ENCODE peak calls at places on chromosomes 2 and 18, in ten cellular contexts. W, X, R, B, H, V, D, P, K and L are unnamed samples. For H3K4me1 and H3K27me3, the result is how much of the 10 kb centered on the place peaks cover.

GRCh38 chr2:144325086-144325485 is 194.8 kb downstream of the ZEB2 start:
- DNase-seq in W (peak), X (no peak), R (no peak), B (no peak), H (no peak), V (no peak), D (no peak), P (no peak), K (no peak), L (peak)

GRCh38 chr2:241894056-241894641 is 24.6 kb downstream of the RTP5 start:
- DNase-seq in W (no peak), X (peak), R (no peak), B (no peak), H (no peak), V (peak), D (peak), P (no peak), K (no peak), L (no peak)

GRCh38 chr18:52190630-52191029 is 149.4 kb upstream of the DCC start:
- DNase-seq in W (no peak), X (no peak), R (no peak), B (no peak), H (no peak), V (no peak), D (no peak), P (peak), K (no peak), L (no peak)

GRCh38 chr18:61893971-61894750 is 1.4 kb upstream of the RNF152 start:
- DNase-seq in W (peak), X (peak), R (peak), B (peak), H (peak), V (peak), D (peak), P (peak), K (peak), L (peak)

GRCh38 chr2:28628987-28629386 is 122.6 kb upstream of the PPP1CB start:
- DNase-seq in W (no peak), X (no peak), R (no peak), B (no peak), H (peak), V (no peak), D (no peak), P (no peak), K (no peak), L (no peak)

GRCh38 chr2:85599468-85600234 is 2.8 kb downstream of the TMEM150A start:
- DNase-seq in W (no peak), X (no peak), R (no peak), B (no peak), H (no peak), V (no peak), D (no peak), P (no peak), K (no peak), L (no peak)

GRCh38 chr2:30362468-30363081 is 84.5 kb upstream of the LCLAT1 start:
- DNase-seq in W (no peak), X (no peak), R (no peak), B (peak), H (no peak), V (no peak), D (no peak), P (no peak), K (no peak), L (no peak)

GRCh38 chr2:53969285-53970094 is 1.3 kb downstream of the PSME4 start:
- DNase-seq in W (no peak), X (no peak), R (no peak), B (peak), H (no peak), V (no peak), D (no peak), P (no peak), K (no peak), L (peak)

GRCh38 chr18:54774423-54774822 is 53.9 kb upstream of the RAB27B start:
- DNase-seq in W (no peak), X (no peak), R (no peak), B (no peak), H (no peak), V (no peak), D (no peak), P (no peak), K (no peak), L (no peak)

GRCh38 chr18:54777118-54777791 is 51.0 kb upstream of the RAB27B start:
- DNase-seq in W (no peak), X (no peak), R (no peak), B (peak), H (no peak), V (no peak), D (no peak), P (no peak), K (no peak), L (peak)

GRCh38 chr18:54776282-54776977 is 51.8 kb upstream of the RAB27B start:
- DNase-seq in W (no peak), X (no peak), R (no peak), B (peak), H (no peak), V (peak), D (no peak), P (no peak), K (no peak), L (no peak)

GRCh38 chr18:54775686-54776085 is 52.6 kb upstream of the RAB27B start:
- DNase-seq in W (no peak), X (peak), R (no peak), B (peak), H (peak), V (no peak), D (no peak), P (peak), K (no peak), L (no peak)

GRCh38 chr18:54774971-54775665 is 53.2 kb upstream of the RAB27B start:
- DNase-seq in W (no peak), X (peak), R (no peak), B (no peak), H (no peak), V (no peak), D (no peak), P (no peak), K (no peak), L (no peak)
- H3K4me1 ChIP-seq in W (under half), X (under half), R (under half), B (under half), H (under half), V (under half), D (under half), P (under half), K (under half), L (under half)

GRCh38 chr18:45650321-45650720 is 35.0 kb downstream of the SLC14A2 start:
- DNase-seq in W (no peak), X (no peak), R (no peak), B (no peak), H (no peak), V (no peak), D (no peak), P (no peak), K (no peak), L (no peak)

GRCh38 chr18:45654677-45655076 is 39.4 kb downstream of the SLC14A2 start:
- DNase-seq in W (no peak), X (no peak), R (no peak), B (no peak), H (no peak), V (no peak), D (no peak), P (no peak), K (no peak), L (no peak)

GRCh38 chr18:45651269-45651668 is 36.0 kb downstream of the SLC14A2 start:
- DNase-seq in W (no peak), X (no peak), R (no peak), B (no peak), H (no peak), V (no peak), D (no peak), P (no peak), K (no peak), L (peak)

GRCh38 chr18:45652303-45652702 is 37.0 kb downstream of the SLC14A2 start:
- DNase-seq in W (no peak), X (no peak), R (no peak), B (no peak), H (no peak), V (no peak), D (no peak), P (no peak), K (no peak), L (peak)

DNA sequence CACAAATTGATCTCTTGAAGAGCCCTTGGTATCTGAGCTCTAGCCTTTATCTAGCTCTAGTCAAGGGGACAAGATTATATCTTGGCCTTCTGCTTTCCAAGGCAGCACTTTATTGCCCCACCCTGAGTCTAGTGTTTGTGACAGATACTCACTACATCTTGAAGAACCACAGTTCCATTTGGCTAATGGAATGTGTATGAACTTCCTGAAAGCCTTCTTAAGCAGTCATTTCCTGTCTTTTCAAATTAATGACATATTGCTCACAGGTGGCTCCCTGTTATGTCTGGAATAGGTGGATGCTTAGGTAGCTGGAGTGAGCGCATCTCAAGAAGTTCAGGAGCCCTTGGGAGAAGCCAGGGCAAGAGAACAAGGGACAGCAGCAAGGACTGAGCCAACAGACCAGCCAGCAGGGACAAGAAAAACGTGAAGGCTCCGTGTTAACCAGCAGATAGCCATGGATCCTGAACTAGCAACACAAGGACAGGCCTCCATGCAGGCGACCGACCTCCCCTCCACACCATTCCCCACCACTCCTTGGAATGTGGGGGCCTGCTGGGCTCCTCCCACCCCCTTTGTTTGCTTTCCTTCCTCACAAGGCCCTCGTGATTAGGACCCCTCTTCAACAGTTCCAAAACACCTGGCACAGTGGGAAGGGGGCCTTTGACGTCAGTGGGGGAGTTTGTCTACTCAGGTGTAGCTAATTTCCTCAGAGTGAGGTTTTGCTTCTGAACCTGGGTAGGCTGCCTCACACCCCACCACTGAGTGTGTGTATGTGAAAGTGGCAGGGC is 37.6 kb downstream of the SLC14A2 start:
- DNase-seq in W (no peak), X (no peak), R (no peak), B (peak), H (no peak), V (no peak), D (no peak), P (no peak), K (no peak), L (no peak)
- H3K4me3 ChIP-seq in W (no peak), X (no peak), R (no peak), B (no peak), H (no peak), V (no peak), D (no peak), P (no peak), K (no peak), L (no peak)

DNA sequence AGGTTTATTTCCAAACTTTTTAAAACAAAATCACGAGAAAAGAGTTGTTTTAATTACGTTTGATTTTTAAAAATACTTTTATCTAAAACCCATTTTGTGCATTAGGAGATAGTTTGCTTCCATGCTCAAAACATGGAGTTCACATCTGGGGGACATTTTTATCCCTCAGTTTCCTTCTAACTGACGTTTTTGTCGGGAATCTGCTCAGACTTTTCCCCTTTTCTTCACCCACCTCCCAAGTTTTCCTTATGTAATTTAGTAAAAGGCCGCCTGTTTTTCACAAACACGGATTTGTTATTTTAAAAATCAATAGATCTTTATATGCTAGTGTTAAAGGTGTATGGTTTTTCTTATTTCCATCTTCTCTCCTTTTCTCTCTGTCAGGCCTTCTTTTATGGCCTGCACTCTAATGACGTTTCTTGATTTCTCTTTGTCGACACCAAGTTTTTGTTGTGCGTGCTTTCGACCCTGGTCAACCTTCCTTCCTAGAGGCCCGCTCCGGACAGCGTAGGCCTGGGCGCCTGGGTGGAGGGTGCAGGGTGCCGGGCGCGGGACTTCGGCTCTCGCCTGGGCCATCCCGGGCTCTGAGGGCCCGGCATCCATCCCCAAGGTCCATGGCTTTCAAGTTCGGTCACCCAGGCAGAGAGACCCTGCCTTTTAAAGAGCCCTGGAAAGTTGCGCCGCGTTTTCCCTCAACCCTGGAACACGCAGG is 3.9 kb upstream of the SATB2 start:
- DNase-seq in W (no peak), X (no peak), R (no peak), B (no peak), H (no peak), V (no peak), D (no peak), P (peak), K (peak), L (no peak)
- H3K27me3 ChIP-seq in W (half or more), X (half or more), R (half or more), B (under half), H (half or more), V (under half), D (under half), P (half or more), K (under half), L (under half)

DNA sequence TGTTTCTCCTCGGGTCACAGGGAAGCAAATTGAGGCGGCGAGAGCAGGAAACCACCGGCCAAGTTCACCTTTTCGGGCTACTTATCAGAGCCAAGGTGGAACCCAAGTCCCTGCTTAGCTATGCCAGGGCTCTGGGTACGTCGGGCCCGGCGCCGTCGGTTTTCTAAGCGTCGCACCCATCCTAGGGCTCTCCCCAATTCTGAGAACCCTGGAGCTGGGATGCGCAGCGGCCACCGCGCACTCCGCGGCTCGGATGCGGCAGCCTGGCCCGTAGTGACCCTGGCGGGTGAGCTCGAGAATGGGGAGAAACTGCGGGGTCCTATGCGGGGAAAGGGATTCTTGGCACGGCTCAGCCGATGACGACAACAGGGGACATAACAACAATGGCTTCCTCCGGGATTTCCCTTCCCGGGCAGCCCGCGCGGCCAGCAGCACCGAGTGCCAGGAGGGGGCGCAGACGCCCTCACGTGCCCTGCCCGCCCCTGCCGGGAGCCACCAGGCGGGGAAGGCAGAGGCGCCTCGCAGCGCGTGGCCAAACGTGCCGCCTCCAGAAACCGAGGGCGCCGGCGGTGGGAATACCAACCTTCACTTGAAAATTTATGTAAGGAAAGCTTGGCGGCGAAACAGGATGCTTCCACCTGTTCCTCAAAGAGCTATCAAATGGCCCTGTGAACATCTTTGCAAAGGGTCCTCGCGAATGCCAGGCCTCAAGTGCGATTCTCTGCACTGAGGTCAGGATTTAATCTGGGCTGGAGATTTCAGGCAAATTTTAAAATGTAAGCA is 2.1 kb upstream of the SLC30A3 start:
- DNase-seq in W (peak), X (peak), R (peak), B (peak), H (peak), V (no peak), D (peak), P (peak), K (peak), L (peak)
- H3K4me1 ChIP-seq in W (under half), X (under half), R (under half), B (under half), H (under half), V (under half), D (under half), P (under half), K (under half), L (under half)

GRCh38 chr2:708667-709066 is 31.5 kb upstream of the TMEM18 start:
- DNase-seq in W (no peak), X (no peak), R (no peak), B (no peak), H (no peak), V (no peak), D (peak), P (no peak), K (no peak), L (no peak)
- H3K4me3 ChIP-seq in W (no peak), X (no peak), R (no peak), B (no peak), H (no peak), V (no peak), D (no peak), P (no peak), K (no peak), L (no peak)

DNA sequence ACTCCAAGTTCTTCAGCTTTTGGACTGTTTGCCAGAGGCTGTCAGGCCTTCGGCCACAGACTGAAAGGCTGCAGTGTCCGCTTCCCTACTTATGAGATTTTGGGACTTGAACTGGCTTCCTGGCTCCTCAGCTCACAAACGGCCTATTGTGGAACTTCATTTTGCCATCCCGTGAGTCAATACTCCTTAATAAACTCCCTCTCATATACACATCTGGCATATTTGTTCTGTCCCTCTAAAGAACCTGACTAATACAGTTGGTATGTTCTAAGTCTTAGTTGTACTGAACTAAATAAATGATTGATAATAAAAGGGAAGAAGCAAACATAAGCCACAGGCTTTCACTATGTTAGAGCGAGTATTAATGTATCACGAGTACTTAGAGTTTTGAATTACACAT is 702.9 kb upstream of the LINC00305 start:
- DNase-seq in W (no peak), X (no peak), R (no peak), B (peak), H (no peak), V (no peak), D (no peak), P (no peak), K (no peak), L (no peak)
- H3K27me3 ChIP-seq in W (under half), X (under half), R (under half), B (under half), H (under half), V (under half), D (under half), P (under half), K (under half), L (under half)

GRCh38 chr2:105794926-105795574 is 50.3 kb downstream of the NCK2 start:
- DNase-seq in W (no peak), X (no peak), R (no peak), B (no peak), H (no peak), V (no peak), D (no peak), P (no peak), K (no peak), L (no peak)

GRCh38 chr2:105797298-105797819 is 52.6 kb downstream of the NCK2 start:
- DNase-seq in W (peak), X (no peak), R (no peak), B (no peak), H (no peak), V (no peak), D (no peak), P (no peak), K (no peak), L (peak)

GRCh38 chr2:105795575-105795934 is 50.8 kb downstream of the NCK2 start:
- DNase-seq in W (no peak), X (no peak), R (no peak), B (peak), H (no peak), V (no peak), D (no peak), P (no peak), K (no peak), L (no peak)

GRCh38 chr2:105796791-105797190 is 52.1 kb downstream of the NCK2 start:
- DNase-seq in W (no peak), X (no peak), R (no peak), B (no peak), H (no peak), V (no peak), D (no peak), P (no peak), K (no peak), L (no peak)

GRCh38 chr2:105796131-105796638 is 51.5 kb downstream of the NCK2 start:
- DNase-seq in W (no peak), X (no peak), R (no peak), B (no peak), H (no peak), V (no peak), D (no peak), P (no peak), K (no peak), L (peak)
- H3K4me1 ChIP-seq in W (half or more), X (under half), R (half or more), B (under half), H (half or more), V (under half), D (under half), P (under half), K (under half), L (under half)

GRCh38 chr2:121902171-121902591 is 146.7 kb downstream of the TSN start:
- DNase-seq in W (no peak), X (no peak), R (no peak), B (no peak), H (no peak), V (no peak), D (peak), P (peak), K (no peak), L (no peak)
- H3K4me3 ChIP-seq in W (no peak), X (no peak), R (no peak), B (no peak), H (no peak), V (no peak), D (no peak), P (no peak), K (no peak), L (no peak)

GRCh38 chr2:236017446-236017845 is 150.7 kb downstream of the GBX2 start:
- DNase-seq in W (no peak), X (no peak), R (no peak), B (no peak), H (no peak), V (no peak), D (no peak), P (no peak), K (no peak), L (no peak)
- H3K27me3 ChIP-seq in W (under half), X (under half), R (under half), B (under half), H (under half), V (under half), D (under half), P (under half), K (under half), L (under half)